ENCODE peak calls at places on chromosomes 12 and 14, in five cellular contexts. One of them, this sample, is unnamed.

GRCh38 chr12:11673666-11674464 is 24.4 kb downstream of the ETV6 start:
- DNase-seq in head of caudate nucleus: no peak
- DNase-seq in Right ventricle myocardium superior: no peak
- DNase-seq in cardiac fibroblast: peak
- DNase-seq in HEK293T: no peak
- DNase-seq in this sample: no peak

GRCh38 chr12:4139191-4139590 is 134.4 kb upstream of the CCND2 start:
- DNase-seq in head of caudate nucleus: no peak
- DNase-seq in Right ventricle myocardium superior: no peak
- DNase-seq in cardiac fibroblast: no peak
- DNase-seq in HEK293T: no peak
- DNase-seq in this sample: no peak

GRCh38 chr12:129202109-129202814 is 349.0 kb downstream of the GLT1D1 start:
- DNase-seq in head of caudate nucleus: peak
- DNase-seq in Right ventricle myocardium superior: no peak
- DNase-seq in cardiac fibroblast: no peak
- DNase-seq in HEK293T: no peak
- DNase-seq in this sample: no peak

GRCh38 chr14:91249841-91250616 is 5.5 kb upstream of the GPR68 start:
- DNase-seq in head of caudate nucleus: no peak
- DNase-seq in Right ventricle myocardium superior: peak
- DNase-seq in cardiac fibroblast: no peak
- DNase-seq in HEK293T: no peak
- DNase-seq in this sample: no peak

GRCh38 chr12:57836442-57837375 is 9.8 kb downstream of the CTDSP2 start:
- DNase-seq in head of caudate nucleus: peak
- DNase-seq in Right ventricle myocardium superior: peak
- DNase-seq in cardiac fibroblast: peak
- DNase-seq in HEK293T: peak
- DNase-seq in this sample: peak

GRCh38 chr14:61190341-61190740 is 90.8 kb downstream of the TMEM30B start:
- DNase-seq in head of caudate nucleus: no peak
- DNase-seq in Right ventricle myocardium superior: no peak
- DNase-seq in cardiac fibroblast: no peak
- DNase-seq in HEK293T: no peak
- DNase-seq in this sample: no peak

GRCh38 chr12:130026608-130027176 is 122.9 kb upstream of the TMEM132D start:
- DNase-seq in head of caudate nucleus: peak
- DNase-seq in Right ventricle myocardium superior: no peak
- DNase-seq in cardiac fibroblast: peak
- DNase-seq in HEK293T: peak
- DNase-seq in this sample: no peak

GRCh38 chr12:43550831-43551270 is 1.2 kb downstream of the ADAMTS20 start:
- DNase-seq in head of caudate nucleus: no peak
- DNase-seq in Right ventricle myocardium superior: no peak
- DNase-seq in cardiac fibroblast: no peak
- DNase-seq in HEK293T: no peak
- DNase-seq in this sample: no peak

GRCh38 chr12:57626111-57626928 is 6.7 kb downstream of the B4GALNT1 start:
- DNase-seq in head of caudate nucleus: no peak
- DNase-seq in Right ventricle myocardium superior: no peak
- DNase-seq in cardiac fibroblast: no peak
- DNase-seq in HEK293T: no peak
- DNase-seq in this sample: no peak

GRCh38 chr12:38508246-38508645 is 191.7 kb downstream of the ALG10B start:
- DNase-seq in head of caudate nucleus: no peak
- DNase-seq in Right ventricle myocardium superior: peak
- DNase-seq in cardiac fibroblast: no peak
- DNase-seq in HEK293T: no peak
- DNase-seq in this sample: no peak

GRCh38 chr14:38056270-38056669 is 151.4 kb upstream of the SSTR1 start:
- DNase-seq in head of caudate nucleus: no peak
- DNase-seq in Right ventricle myocardium superior: no peak
- DNase-seq in cardiac fibroblast: no peak
- DNase-seq in HEK293T: no peak
- DNase-seq in this sample: no peak

GRCh38 chr12:62409068-62409467 is 57.6 kb upstream of the MON2 start:
- DNase-seq in head of caudate nucleus: no peak
- DNase-seq in Right ventricle myocardium superior: no peak
- DNase-seq in cardiac fibroblast: no peak
- DNase-seq in HEK293T: no peak
- DNase-seq in this sample: peak

GRCh38 chr12:49026101-49026500 is 7.5 kb upstream of the PRKAG1 start:
- DNase-seq in head of caudate nucleus: no peak
- DNase-seq in Right ventricle myocardium superior: no peak
- DNase-seq in cardiac fibroblast: no peak
- DNase-seq in HEK293T: no peak
- DNase-seq in this sample: no peak

GRCh38 chr14:104715871-104716270 is 8.2 kb upstream of the ADSS1 start:
- DNase-seq in head of caudate nucleus: no peak
- DNase-seq in Right ventricle myocardium superior: no peak
- DNase-seq in cardiac fibroblast: no peak
- DNase-seq in HEK293T: no peak
- DNase-seq in this sample: no peak

GRCh38 chr14:95495538-95496025 is 20.9 kb downstream of the SYNE3 start:
- DNase-seq in head of caudate nucleus: no peak
- DNase-seq in Right ventricle myocardium superior: no peak
- DNase-seq in cardiac fibroblast: no peak
- DNase-seq in HEK293T: no peak
- DNase-seq in this sample: no peak

GRCh38 chr14:66483322-66483721 is 2.8 kb upstream of the CCDC196 start:
- DNase-seq in head of caudate nucleus: no peak
- DNase-seq in Right ventricle myocardium superior: no peak
- DNase-seq in cardiac fibroblast: peak
- DNase-seq in HEK293T: no peak
- DNase-seq in this sample: no peak

GRCh38 chr12:108589028-108589839 is 8.7 kb downstream of the TMEM119 start:
- DNase-seq in head of caudate nucleus: no peak
- DNase-seq in Right ventricle myocardium superior: peak
- DNase-seq in cardiac fibroblast: no peak
- DNase-seq in HEK293T: no peak
- DNase-seq in this sample: peak

GRCh38 chr12:3247596-3248270 is 170.6 kb downstream of the TSPAN9 start:
- DNase-seq in head of caudate nucleus: no peak
- DNase-seq in Right ventricle myocardium superior: no peak
- DNase-seq in cardiac fibroblast: no peak
- DNase-seq in HEK293T: no peak
- DNase-seq in this sample: no peak

GRCh38 chr12:14111230-14111865 is 129.9 kb upstream of the GRIN2B start:
- DNase-seq in head of caudate nucleus: peak
- DNase-seq in Right ventricle myocardium superior: no peak
- DNase-seq in cardiac fibroblast: no peak
- DNase-seq in HEK293T: peak
- DNase-seq in this sample: no peak

GRCh38 chr14:96297000-96297399 is 41.0 kb downstream of the BDKRB1 start:
- DNase-seq in head of caudate nucleus: no peak
- DNase-seq in Right ventricle myocardium superior: no peak
- DNase-seq in cardiac fibroblast: peak
- DNase-seq in HEK293T: no peak
- DNase-seq in this sample: no peak

GRCh38 chr12:93407963-93408283 is 30.2 kb downstream of the NUDT4 start:
- DNase-seq in head of caudate nucleus: no peak
- DNase-seq in Right ventricle myocardium superior: no peak
- DNase-seq in cardiac fibroblast: no peak
- DNase-seq in HEK293T: no peak
- DNase-seq in this sample: no peak

GRCh38 chr14:61803755-61804154 is 41.5 kb downstream of the SNAPC1 start:
- DNase-seq in head of caudate nucleus: no peak
- DNase-seq in Right ventricle myocardium superior: no peak
- DNase-seq in cardiac fibroblast: no peak
- DNase-seq in HEK293T: no peak
- DNase-seq in this sample: no peak

GRCh38 chr14:75748340-75748739 is 87.3 kb downstream of the TTLL5 start:
- DNase-seq in head of caudate nucleus: no peak
- DNase-seq in Right ventricle myocardium superior: no peak
- DNase-seq in cardiac fibroblast: no peak
- DNase-seq in HEK293T: no peak
- DNase-seq in this sample: no peak

GRCh38 chr12:51955702-51956101 is 4.2 kb downstream of the ACVR1B start:
- DNase-seq in head of caudate nucleus: no peak
- DNase-seq in Right ventricle myocardium superior: no peak
- DNase-seq in cardiac fibroblast: no peak
- DNase-seq in HEK293T: no peak
- DNase-seq in this sample: no peak

GRCh38 chr12:95248604-95249355 is 31.2 kb downstream of the VEZT start:
- DNase-seq in head of caudate nucleus: no peak
- DNase-seq in Right ventricle myocardium superior: no peak
- DNase-seq in cardiac fibroblast: no peak
- DNase-seq in HEK293T: peak
- DNase-seq in this sample: peak

GRCh38 chr12:75483411-75483810 is 2.9 kb downstream of the GLIPR1 start:
- DNase-seq in head of caudate nucleus: no peak
- DNase-seq in Right ventricle myocardium superior: no peak
- DNase-seq in cardiac fibroblast: no peak
- DNase-seq in HEK293T: no peak
- DNase-seq in this sample: no peak

GRCh38 chr14:73795974-73796373 is 55.7 kb upstream of the PTGR2 start:
- DNase-seq in head of caudate nucleus: no peak
- DNase-seq in Right ventricle myocardium superior: no peak
- DNase-seq in cardiac fibroblast: peak
- DNase-seq in HEK293T: no peak
- DNase-seq in this sample: no peak

GRCh38 chr12:120161852-120162251 is 32.7 kb downstream of the GCN1 start:
- DNase-seq in head of caudate nucleus: no peak
- DNase-seq in Right ventricle myocardium superior: no peak
- DNase-seq in cardiac fibroblast: no peak
- DNase-seq in HEK293T: no peak
- DNase-seq in this sample: no peak

GRCh38 chr12:42332301-42332894 is 6.4 kb downstream of the PPHLN1 start:
- DNase-seq in head of caudate nucleus: peak
- DNase-seq in Right ventricle myocardium superior: no peak
- DNase-seq in cardiac fibroblast: peak
- DNase-seq in HEK293T: peak
- DNase-seq in this sample: peak

GRCh38 chr14:92866181-92866752 is 56.7 kb upstream of the CHGA start:
- DNase-seq in head of caudate nucleus: no peak
- DNase-seq in Right ventricle myocardium superior: no peak
- DNase-seq in cardiac fibroblast: peak
- DNase-seq in HEK293T: no peak
- DNase-seq in this sample: no peak

GRCh38 chr14:51328942-51329350 is 88.9 kb downstream of the TMX1 start:
- DNase-seq in head of caudate nucleus: no peak
- DNase-seq in Right ventricle myocardium superior: no peak
- DNase-seq in cardiac fibroblast: peak
- DNase-seq in HEK293T: no peak
- DNase-seq in this sample: peak

GRCh38 chr12:96501139-96501741 is 11.9 kb downstream of the CFAP54 start:
- DNase-seq in head of caudate nucleus: no peak
- DNase-seq in Right ventricle myocardium superior: no peak
- DNase-seq in cardiac fibroblast: peak
- DNase-seq in HEK293T: no peak
- DNase-seq in this sample: peak

GRCh38 chr14:92348154-92348553 is 25.2 kb downstream of the SLC24A4 start:
- DNase-seq in head of caudate nucleus: no peak
- DNase-seq in Right ventricle myocardium superior: no peak
- DNase-seq in cardiac fibroblast: no peak
- DNase-seq in HEK293T: no peak
- DNase-seq in this sample: no peak

GRCh38 chr12:48973531-48973930 is 2.0 kb upstream of the WNT10B start:
- DNase-seq in head of caudate nucleus: no peak
- DNase-seq in Right ventricle myocardium superior: peak
- DNase-seq in cardiac fibroblast: no peak
- DNase-seq in HEK293T: no peak
- DNase-seq in this sample: peak

GRCh38 chr14:23286020-23286903 is at the start of gene HOMEZ:
- DNase-seq in head of caudate nucleus: peak
- DNase-seq in Right ventricle myocardium superior: peak
- DNase-seq in cardiac fibroblast: peak
- DNase-seq in HEK293T: peak
- DNase-seq in this sample: peak

GRCh38 chr12:54956818-54957641 is 27.5 kb downstream of the TESPA1 start:
- DNase-seq in head of caudate nucleus: no peak
- DNase-seq in Right ventricle myocardium superior: no peak
- DNase-seq in cardiac fibroblast: no peak
- DNase-seq in HEK293T: no peak
- DNase-seq in this sample: no peak